ENCODE peak calls at places on chromosomes 11 and 22, in nine cellular contexts. One of them, this sample, is unnamed.

GRCh38 chr11:120985718-120986569 is 38.0 kb upstream of the TBCEL start:
- DNase-seq in foreskin fibroblast: peak
- DNase-seq in mammary epithelial cell: peak
- DNase-seq in OCI-LY7: no peak
- DNase-seq in uterus: peak
- DNase-seq in AG09309: no peak
- DNase-seq in LNCaP clone FGC: peak
- DNase-seq in GM23248: peak
- DNase-seq in endothelial cell of umbilical vein: peak
- DNase-seq in this sample: no peak

GRCh38 chr22:19942071-19942885 is 660 bp upstream of the TXNRD2 start:
- DNase-seq in foreskin fibroblast: peak
- DNase-seq in mammary epithelial cell: no peak
- DNase-seq in OCI-LY7: peak
- DNase-seq in uterus: peak
- DNase-seq in AG09309: peak
- DNase-seq in LNCaP clone FGC: no peak
- DNase-seq in GM23248: peak
- DNase-seq in endothelial cell of umbilical vein: peak
- DNase-seq in this sample: no peak

GRCh38 chr22:45329536-45329936 is 19.8 kb downstream of the FAM118A start:
- DNase-seq in foreskin fibroblast: no peak
- DNase-seq in mammary epithelial cell: no peak
- DNase-seq in OCI-LY7: no peak
- DNase-seq in uterus: no peak
- DNase-seq in AG09309: no peak
- DNase-seq in LNCaP clone FGC: no peak
- DNase-seq in GM23248: no peak
- DNase-seq in endothelial cell of umbilical vein: no peak
- DNase-seq in this sample: no peak

GRCh38 chr11:123505546-123506299 is 75.7 kb downstream of the GRAMD1B start:
- DNase-seq in foreskin fibroblast: no peak
- DNase-seq in mammary epithelial cell: no peak
- DNase-seq in OCI-LY7: no peak
- DNase-seq in uterus: no peak
- DNase-seq in AG09309: no peak
- DNase-seq in LNCaP clone FGC: no peak
- DNase-seq in GM23248: no peak
- DNase-seq in endothelial cell of umbilical vein: no peak
- DNase-seq in this sample: no peak

GRCh38 chr11:107017433-107018227 is 646 bp downstream of the GUCY1A2 start:
- DNase-seq in foreskin fibroblast: no peak
- DNase-seq in mammary epithelial cell: no peak
- DNase-seq in OCI-LY7: no peak
- DNase-seq in uterus: peak
- DNase-seq in AG09309: no peak
- DNase-seq in LNCaP clone FGC: no peak
- DNase-seq in GM23248: peak
- DNase-seq in endothelial cell of umbilical vein: peak
- DNase-seq in this sample: no peak

GRCh38 chr11:83681045-83681781 is 395.0 kb upstream of the CCDC90B start:
- DNase-seq in foreskin fibroblast: no peak
- DNase-seq in mammary epithelial cell: peak
- DNase-seq in OCI-LY7: peak
- DNase-seq in uterus: no peak
- DNase-seq in AG09309: no peak
- DNase-seq in LNCaP clone FGC: peak
- DNase-seq in GM23248: peak
- DNase-seq in endothelial cell of umbilical vein: no peak
- DNase-seq in this sample: no peak

GRCh38 chr22:50305658-50306566 is 1.5 kb downstream of the PLXNB2 start:
- DNase-seq in foreskin fibroblast: peak
- DNase-seq in mammary epithelial cell: peak
- DNase-seq in OCI-LY7: no peak
- DNase-seq in uterus: peak
- DNase-seq in AG09309: peak
- DNase-seq in LNCaP clone FGC: peak
- DNase-seq in GM23248: peak
- DNase-seq in endothelial cell of umbilical vein: peak
- DNase-seq in this sample: peak

GRCh38 chr11:134374891-134375550 is 37.0 kb downstream of the B3GAT1 start:
- DNase-seq in foreskin fibroblast: no peak
- DNase-seq in mammary epithelial cell: no peak
- DNase-seq in OCI-LY7: no peak
- DNase-seq in uterus: no peak
- DNase-seq in AG09309: no peak
- DNase-seq in LNCaP clone FGC: no peak
- DNase-seq in GM23248: no peak
- DNase-seq in endothelial cell of umbilical vein: no peak
- DNase-seq in this sample: no peak

GRCh38 chr11:80109031-80109430 is 668.2 kb upstream of the TENM4 start:
- DNase-seq in foreskin fibroblast: no peak
- DNase-seq in mammary epithelial cell: peak
- DNase-seq in OCI-LY7: no peak
- DNase-seq in uterus: no peak
- DNase-seq in AG09309: no peak
- DNase-seq in LNCaP clone FGC: no peak
- DNase-seq in GM23248: no peak
- DNase-seq in endothelial cell of umbilical vein: no peak
- DNase-seq in this sample: no peak

GRCh38 chr11:123580557-123581275 is 73.7 kb downstream of the SCN3B start:
- DNase-seq in foreskin fibroblast: no peak
- DNase-seq in mammary epithelial cell: peak
- DNase-seq in OCI-LY7: peak
- DNase-seq in uterus: peak
- DNase-seq in AG09309: no peak
- DNase-seq in LNCaP clone FGC: no peak
- DNase-seq in GM23248: peak
- DNase-seq in endothelial cell of umbilical vein: peak
- DNase-seq in this sample: no peak

GRCh38 chr11:8068605-8069221 is 12.3 kb upstream of the TUB start:
- DNase-seq in foreskin fibroblast: peak
- DNase-seq in mammary epithelial cell: no peak
- DNase-seq in OCI-LY7: no peak
- DNase-seq in uterus: peak
- DNase-seq in AG09309: no peak
- DNase-seq in LNCaP clone FGC: peak
- DNase-seq in GM23248: peak
- DNase-seq in endothelial cell of umbilical vein: peak
- DNase-seq in this sample: peak

GRCh38 chr22:32307617-32308016 is 50.0 kb upstream of the RFPL3 start:
- DNase-seq in foreskin fibroblast: no peak
- DNase-seq in mammary epithelial cell: no peak
- DNase-seq in OCI-LY7: no peak
- DNase-seq in uterus: no peak
- DNase-seq in AG09309: no peak
- DNase-seq in LNCaP clone FGC: no peak
- DNase-seq in GM23248: no peak
- DNase-seq in endothelial cell of umbilical vein: no peak
- DNase-seq in this sample: no peak

GRCh38 chr11:43138621-43139140 is 173.1 kb upstream of the API5 start:
- DNase-seq in foreskin fibroblast: no peak
- DNase-seq in mammary epithelial cell: no peak
- DNase-seq in OCI-LY7: no peak
- DNase-seq in uterus: no peak
- DNase-seq in AG09309: no peak
- DNase-seq in LNCaP clone FGC: no peak
- DNase-seq in GM23248: no peak
- DNase-seq in endothelial cell of umbilical vein: no peak
- DNase-seq in this sample: no peak

GRCh38 chr22:36510384-36510783 is 3.5 kb upstream of the FOXRED2 start:
- DNase-seq in foreskin fibroblast: no peak
- DNase-seq in mammary epithelial cell: no peak
- DNase-seq in OCI-LY7: no peak
- DNase-seq in uterus: no peak
- DNase-seq in AG09309: no peak
- DNase-seq in LNCaP clone FGC: no peak
- DNase-seq in GM23248: no peak
- DNase-seq in endothelial cell of umbilical vein: no peak
- DNase-seq in this sample: no peak

GRCh38 chr11:75277991-75278790 is 37.6 kb downstream of the TPBGL start:
- DNase-seq in foreskin fibroblast: no peak
- DNase-seq in mammary epithelial cell: no peak
- DNase-seq in OCI-LY7: no peak
- DNase-seq in uterus: no peak
- DNase-seq in AG09309: no peak
- DNase-seq in LNCaP clone FGC: no peak
- DNase-seq in GM23248: no peak
- DNase-seq in endothelial cell of umbilical vein: no peak
- DNase-seq in this sample: no peak

GRCh38 chr11:96704847-96705246 is 315.0 kb downstream of the JRKL start:
- DNase-seq in foreskin fibroblast: no peak
- DNase-seq in mammary epithelial cell: no peak
- DNase-seq in OCI-LY7: no peak
- DNase-seq in uterus: no peak
- DNase-seq in AG09309: no peak
- DNase-seq in LNCaP clone FGC: no peak
- DNase-seq in GM23248: peak
- DNase-seq in endothelial cell of umbilical vein: peak
- DNase-seq in this sample: no peak
- H3K4me3 ChIP-seq in foreskin fibroblast: no peak
- H3K4me3 ChIP-seq in mammary epithelial cell: no peak
- H3K4me3 ChIP-seq in OCI-LY7: no peak
- H3K4me3 ChIP-seq in uterus: no peak
- H3K4me3 ChIP-seq in AG09309: no peak
- H3K4me3 ChIP-seq in LNCaP clone FGC: no peak
- H3K4me3 ChIP-seq in GM23248: no peak
- H3K4me3 ChIP-seq in endothelial cell of umbilical vein: no peak
- H3K4me3 ChIP-seq in this sample: no peak

DNA sequence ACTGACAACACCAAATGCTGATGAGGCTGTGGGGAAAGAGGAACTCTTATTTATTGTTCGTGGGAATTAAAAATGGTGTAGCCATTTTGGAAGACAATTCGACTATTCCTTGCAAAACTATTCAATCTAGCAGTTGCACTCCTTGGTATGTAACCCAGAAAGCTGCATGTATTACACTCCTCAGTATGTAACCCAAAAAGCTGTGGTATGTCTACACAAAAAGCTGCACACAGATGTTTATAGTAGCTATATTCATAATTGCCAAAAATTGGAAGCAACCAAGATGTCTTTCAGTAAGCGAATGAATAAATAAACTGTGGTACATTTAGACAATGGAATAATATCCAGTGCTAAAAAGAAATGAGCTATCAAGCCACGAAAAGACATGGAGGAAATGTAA is 4.9 kb downstream of the NNMT start:
- DNase-seq in foreskin fibroblast: no peak
- DNase-seq in mammary epithelial cell: no peak
- DNase-seq in OCI-LY7: no peak
- DNase-seq in uterus: no peak
- DNase-seq in AG09309: no peak
- DNase-seq in LNCaP clone FGC: no peak
- DNase-seq in GM23248: no peak
- DNase-seq in endothelial cell of umbilical vein: no peak
- DNase-seq in this sample: no peak
- H3K4me3 ChIP-seq in foreskin fibroblast: peak
- H3K4me3 ChIP-seq in mammary epithelial cell: no peak
- H3K4me3 ChIP-seq in OCI-LY7: no peak
- H3K4me3 ChIP-seq in uterus: no peak
- H3K4me3 ChIP-seq in AG09309: peak
- H3K4me3 ChIP-seq in LNCaP clone FGC: no peak
- H3K4me3 ChIP-seq in GM23248: peak
- H3K4me3 ChIP-seq in endothelial cell of umbilical vein: no peak
- H3K4me3 ChIP-seq in this sample: peak

GRCh38 chr11:113242767-113243397 is 71.5 kb upstream of the TTC12 start:
- DNase-seq in foreskin fibroblast: peak
- DNase-seq in mammary epithelial cell: peak
- DNase-seq in OCI-LY7: no peak
- DNase-seq in uterus: peak
- DNase-seq in AG09309: peak
- DNase-seq in LNCaP clone FGC: no peak
- DNase-seq in GM23248: peak
- DNase-seq in endothelial cell of umbilical vein: no peak
- DNase-seq in this sample: no peak
- H3K4me3 ChIP-seq in foreskin fibroblast: peak
- H3K4me3 ChIP-seq in mammary epithelial cell: no peak
- H3K4me3 ChIP-seq in OCI-LY7: no peak
- H3K4me3 ChIP-seq in uterus: peak
- H3K4me3 ChIP-seq in AG09309: peak
- H3K4me3 ChIP-seq in LNCaP clone FGC: no peak
- H3K4me3 ChIP-seq in GM23248: peak
- H3K4me3 ChIP-seq in endothelial cell of umbilical vein: no peak
- H3K4me3 ChIP-seq in this sample: peak

GRCh38 chr11:1549355-1550330 is 22.4 kb downstream of the DUSP8 start:
- DNase-seq in foreskin fibroblast: no peak
- DNase-seq in mammary epithelial cell: no peak
- DNase-seq in OCI-LY7: peak
- DNase-seq in uterus: no peak
- DNase-seq in AG09309: no peak
- DNase-seq in LNCaP clone FGC: no peak
- DNase-seq in GM23248: no peak
- DNase-seq in endothelial cell of umbilical vein: no peak
- DNase-seq in this sample: no peak

GRCh38 chr11:1546536-1547466 is 25.3 kb downstream of the DUSP8 start:
- DNase-seq in foreskin fibroblast: peak
- DNase-seq in mammary epithelial cell: peak
- DNase-seq in OCI-LY7: peak
- DNase-seq in uterus: peak
- DNase-seq in AG09309: no peak
- DNase-seq in LNCaP clone FGC: no peak
- DNase-seq in GM23248: peak
- DNase-seq in endothelial cell of umbilical vein: peak
- DNase-seq in this sample: no peak

GRCh38 chr11:1546077-1546535 is 26.0 kb downstream of the DUSP8 start:
- DNase-seq in foreskin fibroblast: no peak
- DNase-seq in mammary epithelial cell: no peak
- DNase-seq in OCI-LY7: no peak
- DNase-seq in uterus: no peak
- DNase-seq in AG09309: no peak
- DNase-seq in LNCaP clone FGC: no peak
- DNase-seq in GM23248: no peak
- DNase-seq in endothelial cell of umbilical vein: no peak
- DNase-seq in this sample: no peak

GRCh38 chr11:1548221-1549070 is 23.6 kb downstream of the DUSP8 start:
- DNase-seq in foreskin fibroblast: peak
- DNase-seq in mammary epithelial cell: peak
- DNase-seq in OCI-LY7: no peak
- DNase-seq in uterus: peak
- DNase-seq in AG09309: peak
- DNase-seq in LNCaP clone FGC: peak
- DNase-seq in GM23248: peak
- DNase-seq in endothelial cell of umbilical vein: peak
- DNase-seq in this sample: no peak

DNA sequence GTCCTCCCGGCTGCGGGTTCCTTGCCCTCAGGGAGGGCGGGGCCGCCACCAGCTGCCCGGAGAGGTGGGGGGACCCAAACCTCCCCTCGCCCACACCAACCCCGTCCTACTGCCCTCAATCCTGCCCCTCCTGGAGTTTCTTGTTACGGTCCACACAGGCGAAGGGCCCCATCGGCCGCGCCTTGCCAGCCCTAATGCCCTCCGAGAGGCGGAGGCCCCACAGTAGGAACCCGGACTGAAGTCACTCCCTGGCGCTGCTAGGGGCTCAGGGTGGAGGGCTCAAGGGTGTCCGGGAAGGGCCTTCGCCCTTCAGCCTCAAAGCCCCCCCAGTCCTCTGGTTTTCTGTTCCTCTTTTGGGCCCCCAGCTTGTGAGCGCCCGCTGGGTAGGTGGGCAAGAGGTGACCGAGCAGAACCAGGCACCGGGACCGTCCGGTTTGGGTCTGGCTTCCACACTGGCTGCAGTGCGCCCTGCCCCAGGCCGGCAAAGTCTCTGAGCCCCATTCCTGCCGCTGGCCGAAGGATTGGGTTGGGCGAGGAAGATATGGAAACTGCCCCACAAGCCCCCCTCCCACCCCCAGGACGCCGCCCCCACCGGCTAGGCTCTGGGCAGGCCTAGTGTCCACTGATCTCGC is 24.5 kb downstream of the DUSP8 start:
- DNase-seq in foreskin fibroblast: no peak
- DNase-seq in mammary epithelial cell: no peak
- DNase-seq in OCI-LY7: no peak
- DNase-seq in uterus: no peak
- DNase-seq in AG09309: no peak
- DNase-seq in LNCaP clone FGC: no peak
- DNase-seq in GM23248: no peak
- DNase-seq in endothelial cell of umbilical vein: no peak
- DNase-seq in this sample: no peak
- H3K4me3 ChIP-seq in foreskin fibroblast: no peak
- H3K4me3 ChIP-seq in mammary epithelial cell: no peak
- H3K4me3 ChIP-seq in OCI-LY7: no peak
- H3K4me3 ChIP-seq in uterus: no peak
- H3K4me3 ChIP-seq in AG09309: no peak
- H3K4me3 ChIP-seq in LNCaP clone FGC: no peak
- H3K4me3 ChIP-seq in GM23248: no peak
- H3K4me3 ChIP-seq in endothelial cell of umbilical vein: no peak
- H3K4me3 ChIP-seq in this sample: no peak